ENCODE peak calls at places on chromosomes 13 and 19, in ten cellular contexts. C, R, I, Z, H, Q, O, N, U and Y are unnamed samples.

GRCh38 chr19:49890349-49891311 is 6.1 kb downstream of the IL4I1 start:
- DNase-seq in O (no peak), I (no peak), H (no peak), R (no peak), C (no peak), Z (peak), N (peak), U (no peak), Q (no peak), Y (no peak)

GRCh38 chr19:42301646-42302204 is at the start of gene PRR19:
- DNase-seq in U (no peak), I (no peak), C (no peak), O (no peak), N (no peak), R (no peak), H (no peak), Q (no peak), Z (no peak), Y (peak)

GRCh38 chr13:89393758-89394157 is 1722.6 kb downstream of the SLITRK5 start:
- DNase-seq in H (no peak), R (no peak), C (no peak), O (no peak), Z (no peak), N (no peak), U (no peak), I (no peak), Q (no peak), Y (no peak)

GRCh38 chr19:39196860-39197562 is at the start of gene NCCRP1:
- DNase-seq in U (no peak), H (no peak), Q (no peak), Z (peak), R (no peak), O (no peak), I (no peak), C (peak), N (no peak), Y (no peak)

GRCh38 chr19:18274776-18275356 is 614 bp upstream of the IQCN start:
- DNase-seq in H (peak), O (peak), U (peak), Q (peak), C (peak), I (no peak), R (no peak), Z (peak), N (no peak), Y (peak)

GRCh38 chr19:5997371-5997770 is 19.4 kb upstream of the RANBP3 start:
- DNase-seq in U (no peak), R (no peak), Q (no peak), Z (peak), I (no peak), C (no peak), N (no peak), O (no peak), H (no peak), Y (no peak)

GRCh38 chr19:13579388-13580060 is 73.2 kb upstream of the CACNA1A start:
- DNase-seq in R (no peak), U (no peak), Q (no peak), O (no peak), Z (no peak), H (no peak), C (no peak), N (no peak), I (peak), Y (no peak)

GRCh38 chr13:49683489-49683888 is 7.8 kb downstream of the EBPL start:
- DNase-seq in I (no peak), Z (no peak), N (no peak), H (no peak), C (no peak), U (no peak), R (no peak), Q (no peak), O (no peak), Y (no peak)

GRCh38 chr13:105083986-105084385 is 1451.5 kb downstream of the EFNB2 start:
- DNase-seq in U (no peak), N (no peak), C (peak), R (no peak), O (no peak), Z (no peak), H (no peak), Q (no peak), I (no peak), Y (no peak)

GRCh38 chr13:59368652-59369051 is 795.1 kb downstream of the DIAPH3 start:
- DNase-seq in U (no peak), Q (no peak), N (no peak), I (no peak), R (no peak), O (peak), Z (no peak), C (no peak), H (no peak), Y (no peak)
- H3K27ac ChIP-seq in U (no peak), Q (peak), N (no peak), I (no peak), R (no peak), O (no peak), Z (no peak), C (no peak), H (no peak), Y (no peak)

GRCh38 chr13:106530907-106531520 is 4.4 kb downstream of the EFNB2 start:
- DNase-seq in N (no peak), I (no peak), Q (no peak), C (peak), Z (no peak), O (no peak), U (no peak), R (no peak), H (no peak), Y (no peak)

GRCh38 chr13:106527806-106528205 is 7.7 kb downstream of the EFNB2 start:
- DNase-seq in N (no peak), O (no peak), H (no peak), Q (no peak), C (no peak), Z (no peak), I (no peak), U (no peak), R (no peak), Y (no peak)

GRCh38 chr13:106528711-106529414 is 6.6 kb downstream of the EFNB2 start:
- DNase-seq in Z (peak), R (no peak), C (peak), O (no peak), H (no peak), I (no peak), U (no peak), Q (no peak), N (no peak), Y (no peak)

GRCh38 chr13:106530209-106530906 is 5.1 kb downstream of the EFNB2 start:
- DNase-seq in Z (no peak), Q (no peak), C (no peak), O (peak), U (no peak), H (no peak), N (no peak), R (no peak), I (no peak), Y (no peak)

DNA sequence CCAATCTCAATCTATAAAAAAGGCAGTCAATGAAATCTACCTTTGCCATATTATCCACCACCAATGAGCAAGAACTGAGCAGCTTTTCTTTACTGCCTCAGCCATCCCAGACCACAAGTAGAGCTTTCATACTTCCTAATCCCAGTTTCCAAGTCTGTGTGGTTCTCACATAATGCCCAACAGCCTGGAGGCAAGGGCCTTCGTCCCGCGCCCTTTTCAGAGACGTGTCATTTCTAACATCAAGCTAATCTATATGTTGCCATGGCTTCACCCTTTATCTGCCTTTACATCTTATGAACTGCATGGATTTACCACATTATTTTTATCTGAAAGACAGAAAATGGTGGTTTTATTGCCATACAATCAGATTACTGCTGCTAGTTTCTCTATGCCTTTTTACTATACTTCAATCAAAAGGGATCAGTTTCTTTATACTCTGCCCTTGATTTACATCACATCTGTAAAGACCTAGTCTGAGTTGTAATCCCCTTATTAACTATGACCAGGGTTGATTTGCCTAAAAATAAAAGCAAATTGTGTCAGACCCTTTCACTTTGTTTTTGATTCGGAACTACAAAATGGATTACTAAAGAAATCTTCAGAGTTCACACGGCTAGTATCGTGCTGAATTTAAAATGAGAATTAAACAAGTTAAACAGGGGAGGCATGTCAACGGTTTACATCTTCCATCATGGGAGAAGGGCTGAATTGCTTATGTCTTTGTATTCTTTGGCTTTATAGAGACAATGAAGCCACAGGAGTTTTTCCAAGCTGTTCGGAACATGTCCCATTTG is 5.8 kb downstream of the EFNB2 start:
- DNase-seq in N (no peak), U (no peak), H (no peak), Z (no peak), Q (no peak), I (no peak), R (no peak), C (peak), O (no peak), Y (no peak)
- H3K4me3 ChIP-seq in N (no peak), U (no peak), H (peak), Z (peak), Q (no peak), I (no peak), R (no peak), C (no peak), O (no peak), Y (peak)

GRCh38 chr19:14835011-14835410 is at the start of the genes OR7A5 and OR7C1:
- DNase-seq in I (no peak), C (no peak), U (no peak), Z (no peak), Q (no peak), H (no peak), O (no peak), N (no peak), R (no peak), Y (no peak)
- H3K27ac ChIP-seq in I (no peak), C (no peak), U (no peak), Z (no peak), Q (no peak), H (no peak), O (no peak), N (no peak), R (no peak), Y (peak)

GRCh38 chr13:37290691-37291090 is 185.2 kb upstream of the CSNK1A1L start:
- DNase-seq in Z (no peak), O (no peak), R (no peak), I (no peak), N (no peak), Q (no peak), U (no peak), H (no peak), C (no peak), Y (no peak)
- H3K4me3 ChIP-seq in Z (no peak), O (no peak), R (no peak), I (no peak), N (no peak), Q (no peak), U (no peak), H (no peak), C (no peak), Y (no peak)